ENCODE peak calls at places on chromosome 4, in six cellular contexts. L is astrocyte, D is endothelial cell, G is fibroblast of mammary gland, Q is H54, V is M059J. M is an unnamed sample.

GRCh38 chr4:187227907-187228699 is 504.4 kb upstream of the FAT1 start:
- DNase-seq in G (no peak), V (no peak), D (no peak), L (no peak), Q (no peak), M (no peak)

GRCh38 chr4:88623097-88623496 is 30.8 kb downstream of the HERC3 start:
- DNase-seq in L (peak), Q (peak), D (no peak), V (peak), G (peak), M (no peak)

GRCh38 chr4:155353923-155354540 is 22.7 kb downstream of the MAP9 start:
- DNase-seq in G (peak), Q (no peak), V (peak), L (peak), D (peak), M (no peak)

GRCh38 chr4:99315839-99316238 is 5.4 kb downstream of the ADH1B start:
- DNase-seq in Q (no peak), D (no peak), L (no peak), G (no peak), V (no peak), M (no peak)

GRCh38 chr4:154467886-154468285 is 23.7 kb downstream of the DCHS2 start:
- DNase-seq in Q (no peak), G (peak), V (peak), D (no peak), L (peak), M (no peak)

GRCh38 chr4:56666279-56666678 is 14.8 kb downstream of the HOPX start:
- DNase-seq in Q (no peak), D (no peak), G (peak), V (no peak), L (no peak), M (no peak)

GRCh38 chr4:153616005-153616555 is 68.0 kb upstream of the TLR2 start:
- DNase-seq in L (no peak), G (no peak), D (no peak), V (no peak), Q (no peak), M (no peak)

GRCh38 chr4:16843831-16844508 is 54.5 kb downstream of the LDB2 start:
- DNase-seq in Q (no peak), D (no peak), V (peak), L (peak), G (peak), M (no peak)

GRCh38 chr4:101191302-101192098 is 155.8 kb downstream of the PPP3CA start:
- DNase-seq in L (peak), G (peak), V (peak), D (peak), Q (no peak), M (no peak)

GRCh38 chr4:6854098-6854744 is 55.4 kb upstream of the TBC1D14 start:
- DNase-seq in Q (no peak), L (no peak), V (no peak), D (no peak), G (no peak), M (no peak)

GRCh38 chr4:75484195-75484594 is 30.0 kb downstream of the RCHY1 start:
- DNase-seq in Q (no peak), V (no peak), D (no peak), G (no peak), L (no peak), M (no peak)

M was measured in Panc1.